ENCODE peak calls at places on chromosomes 13 and 19, in nine cellular contexts. One of them, this sample, is unnamed.
A peak's percentile ranks its signal among the peaks of the same experiment; 100 is the strongest.

GRCh38 chr19:18593367-18594095 is 4.9 kb downstream of the REX1BD start:
- DNase-seq in adrenal gland: no peak
- DNase-seq in spleen: no peak
- DNase-seq in IMR-90: no peak
- DNase-seq in ovary: no peak
- DNase-seq in uterus: peak; percentile 47
- DNase-seq in HCT116: no peak
- DNase-seq in thyroid gland: peak; percentile 44
- DNase-seq in body of pancreas: no peak
- DNase-seq in this sample: no peak

GRCh38 chr19:6489278-6490061 is 7.9 kb upstream of the DENND1C start:
- DNase-seq in uterus: no peak
- DNase-seq in spleen: no peak
- DNase-seq in IMR-90: no peak
- DNase-seq in body of pancreas: no peak
- DNase-seq in adrenal gland: no peak
- DNase-seq in thyroid gland: no peak
- DNase-seq in ovary: no peak
- DNase-seq in HCT116: no peak
- DNase-seq in this sample: no peak

GRCh38 chr19:50406156-50406820 is 12.4 kb upstream of the SPIB start:
- DNase-seq in thyroid gland: no peak
- DNase-seq in ovary: no peak
- DNase-seq in IMR-90: no peak
- DNase-seq in adrenal gland: no peak
- DNase-seq in uterus: no peak
- DNase-seq in body of pancreas: no peak
- DNase-seq in HCT116: no peak
- DNase-seq in spleen: no peak
- DNase-seq in this sample: no peak

GRCh38 chr19:21483589-21484170 is 21.7 kb upstream of the ZNF429 start:
- DNase-seq in adrenal gland: peak; percentile 61
- DNase-seq in IMR-90: no peak
- DNase-seq in HCT116: no peak
- DNase-seq in body of pancreas: peak; percentile 28
- DNase-seq in uterus: peak; percentile 51
- DNase-seq in spleen: peak; percentile 89
- DNase-seq in ovary: peak; percentile 66
- DNase-seq in thyroid gland: peak; percentile 60
- DNase-seq in this sample: no peak

GRCh38 chr19:33482486-33482885 is 39.1 kb downstream of the PEPD start:
- DNase-seq in thyroid gland: no peak
- DNase-seq in spleen: no peak
- DNase-seq in body of pancreas: no peak
- DNase-seq in adrenal gland: no peak
- DNase-seq in IMR-90: peak; percentile 17
- DNase-seq in HCT116: no peak
- DNase-seq in uterus: no peak
- DNase-seq in ovary: no peak
- DNase-seq in this sample: no peak

GRCh38 chr13:50074843-50075242 is 59.6 kb downstream of the KCNRG start:
- DNase-seq in IMR-90: no peak
- DNase-seq in thyroid gland: no peak
- DNase-seq in HCT116: no peak
- DNase-seq in uterus: no peak
- DNase-seq in ovary: no peak
- DNase-seq in body of pancreas: no peak
- DNase-seq in spleen: no peak
- DNase-seq in adrenal gland: no peak
- DNase-seq in this sample: no peak

GRCh38 chr19:17616961-17617806 is 61.7 kb downstream of the COLGALT1 start:
- DNase-seq in thyroid gland: no peak
- DNase-seq in body of pancreas: no peak
- DNase-seq in spleen: no peak
- DNase-seq in ovary: no peak
- DNase-seq in IMR-90: peak; percentile 9
- DNase-seq in HCT116: peak; percentile 51
- DNase-seq in uterus: no peak
- DNase-seq in adrenal gland: no peak
- DNase-seq in this sample: no peak

GRCh38 chr19:45470147-45471081 is 2.6 kb downstream of the FOSB start:
- DNase-seq in ovary: peak; percentile 65
- DNase-seq in uterus: no peak
- DNase-seq in spleen: peak; percentile 84
- DNase-seq in thyroid gland: peak; percentile 21
- DNase-seq in HCT116: no peak
- DNase-seq in body of pancreas: no peak
- DNase-seq in adrenal gland: peak; percentile 64
- DNase-seq in IMR-90: peak; percentile 67
- DNase-seq in this sample: no peak

GRCh38 chr13:106088094-106088493 is 447.4 kb downstream of the EFNB2 start:
- DNase-seq in IMR-90: peak; percentile 11
- DNase-seq in thyroid gland: no peak
- DNase-seq in HCT116: no peak
- DNase-seq in adrenal gland: no peak
- DNase-seq in spleen: no peak
- DNase-seq in uterus: no peak
- DNase-seq in ovary: no peak
- DNase-seq in body of pancreas: no peak
- DNase-seq in this sample: no peak

GRCh38 chr19:56748443-56748842 is 76.9 kb upstream of the ZNF835 start:
- DNase-seq in ovary: no peak
- DNase-seq in HCT116: no peak
- DNase-seq in IMR-90: no peak
- DNase-seq in spleen: no peak
- DNase-seq in body of pancreas: peak; percentile 42
- DNase-seq in adrenal gland: peak; percentile 29
- DNase-seq in thyroid gland: peak; percentile 20
- DNase-seq in uterus: peak; percentile 34
- DNase-seq in this sample: no peak

GRCh38 chr13:66562054-66562453 is 668.1 kb downstream of the PCDH9 start:
- DNase-seq in thyroid gland: no peak
- DNase-seq in ovary: no peak
- DNase-seq in body of pancreas: no peak
- DNase-seq in HCT116: no peak
- DNase-seq in spleen: no peak
- DNase-seq in uterus: no peak
- DNase-seq in adrenal gland: no peak
- DNase-seq in IMR-90: no peak
- DNase-seq in this sample: no peak

GRCh38 chr19:16527334-16527935 is 14.8 kb downstream of the CHERP start:
- DNase-seq in body of pancreas: no peak
- DNase-seq in spleen: no peak
- DNase-seq in HCT116: no peak
- DNase-seq in thyroid gland: no peak
- DNase-seq in IMR-90: no peak
- DNase-seq in adrenal gland: no peak
- DNase-seq in ovary: no peak
- DNase-seq in uterus: no peak
- DNase-seq in this sample: no peak

GRCh38 chr13:114128624-114129522 is 3.5 kb downstream of the RASA3 start:
- DNase-seq in uterus: peak; percentile 69
- DNase-seq in spleen: peak; percentile 97
- DNase-seq in thyroid gland: peak; percentile 65
- DNase-seq in adrenal gland: peak; percentile 66
- DNase-seq in IMR-90: peak; percentile 95
- DNase-seq in HCT116: peak; percentile 72
- DNase-seq in ovary: no peak
- DNase-seq in body of pancreas: peak; percentile 78
- DNase-seq in this sample: peak; percentile 49

GRCh38 chr13:112062047-112062618 is 4.8 kb upstream of the SOX1 start:
- DNase-seq in ovary: no peak
- DNase-seq in HCT116: no peak
- DNase-seq in IMR-90: no peak
- DNase-seq in adrenal gland: no peak
- DNase-seq in uterus: no peak
- DNase-seq in body of pancreas: no peak
- DNase-seq in thyroid gland: no peak
- DNase-seq in spleen: no peak
- DNase-seq in this sample: no peak

GRCh38 chr13:50126378-50127016 is 111.3 kb downstream of the KCNRG start:
- DNase-seq in IMR-90: peak; percentile 58
- DNase-seq in uterus: no peak
- DNase-seq in ovary: no peak
- DNase-seq in adrenal gland: no peak
- DNase-seq in thyroid gland: no peak
- DNase-seq in HCT116: no peak
- DNase-seq in spleen: peak; percentile 85
- DNase-seq in body of pancreas: peak; percentile 13
- DNase-seq in this sample: no peak

GRCh38 chr13:97018029-97018819 is 23.9 kb upstream of the OXGR1 start:
- DNase-seq in spleen: no peak
- DNase-seq in body of pancreas: peak; percentile 50
- DNase-seq in uterus: peak; percentile 23
- DNase-seq in ovary: no peak
- DNase-seq in IMR-90: peak; percentile 61
- DNase-seq in adrenal gland: peak; percentile 36
- DNase-seq in thyroid gland: peak; percentile 24
- DNase-seq in HCT116: peak; percentile 52
- DNase-seq in this sample: no peak

GRCh38 chr19:46288896-46289588 is 7.8 kb upstream of the HIF3A start:
- DNase-seq in adrenal gland: peak; percentile 91
- DNase-seq in ovary: no peak
- DNase-seq in thyroid gland: peak; percentile 19
- DNase-seq in uterus: peak; percentile 44
- DNase-seq in IMR-90: peak; percentile 82
- DNase-seq in body of pancreas: no peak
- DNase-seq in spleen: no peak
- DNase-seq in HCT116: no peak
- DNase-seq in this sample: no peak

GRCh38 chr19:29329460-29330134 is 116.6 kb upstream of the UQCRFS1 start:
- DNase-seq in uterus: no peak
- DNase-seq in HCT116: no peak
- DNase-seq in thyroid gland: no peak
- DNase-seq in body of pancreas: no peak
- DNase-seq in ovary: no peak
- DNase-seq in adrenal gland: no peak
- DNase-seq in IMR-90: no peak
- DNase-seq in spleen: no peak
- DNase-seq in this sample: no peak

GRCh38 chr13:23813635-23814034 is 75.6 kb downstream of the MIPEP start:
- DNase-seq in HCT116: no peak
- DNase-seq in adrenal gland: no peak
- DNase-seq in body of pancreas: no peak
- DNase-seq in uterus: no peak
- DNase-seq in spleen: no peak
- DNase-seq in thyroid gland: no peak
- DNase-seq in IMR-90: no peak
- DNase-seq in ovary: no peak
- DNase-seq in this sample: no peak
- TF ChIP-seq POLR2A in HCT116: no peak
- TF ChIP-seq POLR2A in adrenal gland: no peak
- TF ChIP-seq POLR2A in body of pancreas: no peak
- TF ChIP-seq POLR2A in uterus: no peak
- TF ChIP-seq POLR2A in spleen: no peak
- TF ChIP-seq POLR2A in thyroid gland: no peak
- TF ChIP-seq POLR2A in IMR-90: no peak
- TF ChIP-seq POLR2A in ovary: no peak
- TF ChIP-seq POLR2A in this sample: no peak

DNA sequence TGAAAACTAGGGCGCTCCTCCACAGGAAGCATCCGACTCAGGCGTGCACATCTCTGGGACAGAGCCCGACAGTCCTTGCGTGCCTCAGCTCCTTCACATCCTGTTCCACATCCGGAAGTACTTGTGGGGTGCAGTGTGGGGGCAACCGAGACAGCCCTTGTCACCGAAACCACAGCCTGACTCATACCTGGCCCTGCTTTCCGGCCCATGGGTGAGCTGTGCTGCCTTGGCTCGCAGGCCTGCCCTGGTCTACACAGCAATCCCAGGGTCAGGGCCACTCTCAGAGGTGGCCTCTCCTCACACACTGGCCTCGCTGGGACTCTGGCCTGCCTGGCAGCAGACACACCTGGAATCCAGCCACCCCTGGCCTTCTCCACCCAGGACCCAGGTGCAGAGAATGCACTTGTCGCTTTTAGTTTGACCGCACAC is 100.4 kb downstream of the STK24 start:
- DNase-seq in IMR-90: peak; percentile 92
- DNase-seq in HCT116: peak; percentile 64
- DNase-seq in thyroid gland: peak; percentile 41
- DNase-seq in body of pancreas: peak; percentile 78
- DNase-seq in spleen: peak; percentile 92
- DNase-seq in uterus: peak; percentile 50
- DNase-seq in adrenal gland: peak; percentile 66
- DNase-seq in ovary: no peak
- DNase-seq in this sample: no peak
- H3K4me3 ChIP-seq in IMR-90: no peak overlapping the region
- H3K4me3 ChIP-seq in HCT116: peak overlapping the region; percentile 30
- H3K4me3 ChIP-seq in thyroid gland: no peak overlapping the region
- H3K4me3 ChIP-seq in body of pancreas: no peak overlapping the region
- H3K4me3 ChIP-seq in spleen: no peak overlapping the region
- H3K4me3 ChIP-seq in uterus: no peak overlapping the region
- H3K4me3 ChIP-seq in adrenal gland: no peak overlapping the region
- H3K4me3 ChIP-seq in ovary: no peak overlapping the region
- H3K4me3 ChIP-seq in this sample: no peak overlapping the region

DNA sequence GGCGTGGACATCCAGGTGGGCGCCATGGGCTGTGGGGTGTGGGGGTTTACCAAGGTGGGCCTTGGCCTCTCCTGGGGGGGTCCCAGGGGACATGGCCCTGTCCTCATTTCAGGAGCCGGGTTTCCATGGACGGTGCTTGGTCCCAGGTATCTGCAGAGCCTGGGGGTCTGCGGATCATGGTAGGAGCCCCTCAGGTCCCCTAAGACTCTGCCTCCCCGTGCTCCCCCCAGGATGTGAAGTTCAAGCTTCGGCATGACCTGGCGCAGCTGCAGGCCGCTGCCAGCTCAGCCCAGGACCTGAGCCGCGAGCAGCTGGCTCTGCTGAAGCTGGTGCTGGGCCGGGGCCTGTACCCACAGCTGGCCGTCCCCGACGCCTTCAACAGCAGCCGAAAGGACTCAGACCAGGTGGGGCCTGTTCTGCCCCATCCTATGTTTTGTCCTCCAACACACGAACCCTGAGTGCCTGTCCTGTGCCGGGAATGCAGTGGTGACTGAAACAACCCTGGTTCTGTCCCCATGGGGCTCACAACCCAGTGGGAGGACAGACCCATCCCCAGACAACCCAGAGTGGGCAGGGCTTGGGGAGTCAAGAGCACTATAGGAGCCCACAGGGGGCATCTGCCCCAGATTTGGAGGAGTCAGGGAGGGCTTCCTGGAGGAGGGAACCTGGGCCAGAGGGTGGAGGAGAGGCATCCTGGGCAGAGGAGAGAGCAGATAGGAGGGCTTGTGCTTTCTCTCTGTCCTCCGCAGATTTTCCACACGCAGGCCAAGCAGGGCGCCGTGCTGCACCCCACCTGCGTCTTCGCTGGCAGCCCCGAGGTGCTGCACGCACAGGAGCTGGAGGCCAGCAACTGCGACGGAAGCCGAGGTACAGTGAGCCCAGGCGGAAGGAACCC is 26.8 kb downstream of the DHX34 start:
- DNase-seq in adrenal gland: no peak
- DNase-seq in IMR-90: no peak
- DNase-seq in uterus: no peak
- DNase-seq in ovary: no peak
- DNase-seq in HCT116: no peak
- DNase-seq in body of pancreas: no peak
- DNase-seq in thyroid gland: no peak
- DNase-seq in spleen: no peak
- DNase-seq in this sample: no peak
- TF ChIP-seq POLR2A in adrenal gland: no peak
- TF ChIP-seq POLR2A in IMR-90: no peak
- TF ChIP-seq POLR2A in uterus: no peak
- TF ChIP-seq POLR2A in ovary: no peak
- TF ChIP-seq POLR2A in HCT116: no peak
- TF ChIP-seq POLR2A in body of pancreas: no peak
- TF ChIP-seq POLR2A in thyroid gland: no peak
- TF ChIP-seq POLR2A in spleen: no peak
- TF ChIP-seq POLR2A in this sample: no peak

GRCh38 chr19:7636691-7637373 is at the start of gene STXBP2:
- DNase-seq in body of pancreas: peak; percentile 91
- DNase-seq in ovary: peak; percentile 49
- DNase-seq in thyroid gland: peak; percentile 85
- DNase-seq in spleen: peak; percentile 97
- DNase-seq in HCT116: peak; percentile 76
- DNase-seq in uterus: no peak
- DNase-seq in adrenal gland: peak; percentile 44
- DNase-seq in IMR-90: no peak
- DNase-seq in this sample: peak; percentile 40
- H3K4me3 ChIP-seq in body of pancreas: peak within 1 kb of the TSS; percentile 73
- H3K4me3 ChIP-seq in ovary: peak within 1 kb of the TSS; percentile 40
- H3K4me3 ChIP-seq in thyroid gland: peak within 1 kb of the TSS; percentile 48
- H3K4me3 ChIP-seq in spleen: peak within 1 kb of the TSS; percentile 65
- H3K4me3 ChIP-seq in HCT116: peak within 1 kb of the TSS; percentile 97
- H3K4me3 ChIP-seq in uterus: no peak within 1 kb of the TSS
- H3K4me3 ChIP-seq in adrenal gland: no peak within 1 kb of the TSS
- H3K4me3 ChIP-seq in IMR-90: peak within 1 kb of the TSS; percentile 46
- H3K4me3 ChIP-seq in this sample: peak within 1 kb of the TSS; percentile 86

This sample was measured in esophagus squamous epithelium.